ENCODE peak calls at places on chromosome 15, in eight cellular contexts. P is HCT116, L is HepG2, K is NB4, B is heart left ventricle, J is prostate gland, R is IMR-90, E is K562. M is an unnamed sample.

GRCh38 chr15:101148881-101149664 is 102.8 kb downstream of the CHSY1 start:
- DNase-seq in K (peak), R (no peak), L (no peak), B (peak), E (peak), J (no peak), P (no peak), M (no peak)

GRCh38 chr15:79539426-79539825 is 107.3 kb downstream of the MINAR1 start:
- DNase-seq in K (no peak), B (no peak), E (no peak), P (no peak), R (no peak), J (no peak), L (no peak), M (no peak)

GRCh38 chr15:77097317-77097721 is 26.4 kb upstream of the TSPAN3 start:
- DNase-seq in L (no peak), P (no peak), K (peak), B (no peak), E (no peak), R (no peak), J (no peak), M (no peak)

GRCh38 chr15:73437541-73438109 is 5.3 kb upstream of the REC114 start:
- DNase-seq in R (no peak), P (no peak), E (no peak), J (no peak), K (no peak), L (no peak), B (no peak), M (no peak)

GRCh38 chr15:66931768-66932633 is 133.4 kb upstream of the SMAD3 start:
- DNase-seq in E (no peak), R (peak), K (no peak), B (no peak), J (peak), L (peak), P (peak), M (no peak)

GRCh38 chr15:73697033-73697467 is 12.9 kb downstream of the CD276 start:
- DNase-seq in B (peak), J (peak), P (no peak), K (peak), R (peak), L (no peak), E (peak), M (peak)

GRCh38 chr15:31483053-31483923 is 156.7 kb downstream of the KLF13 start:
- DNase-seq in L (no peak), K (no peak), R (no peak), J (no peak), E (no peak), B (no peak), P (no peak), M (no peak)

GRCh38 chr15:42141246-42141645 is 15.2 kb downstream of the PLA2G4F start:
- DNase-seq in R (no peak), E (no peak), B (no peak), J (no peak), L (no peak), K (no peak), P (no peak), M (no peak)

GRCh38 chr15:41556657-41557056 is 2.4 kb upstream of the TYRO3 start:
- DNase-seq in E (no peak), L (no peak), J (no peak), R (no peak), K (no peak), P (no peak), B (no peak), M (no peak)

GRCh38 chr15:57914350-57915055 is 151.0 kb downstream of the ALDH1A2 start:
- DNase-seq in R (no peak), K (peak), P (no peak), E (no peak), B (no peak), J (peak), L (no peak), M (no peak)

GRCh38 chr15:82621970-82622369 is 25.2 kb downstream of the CPEB1 start:
- DNase-seq in R (no peak), B (no peak), K (no peak), E (no peak), L (peak), J (no peak), P (no peak), M (no peak)

GRCh38 chr15:39260791-39261190 is 320.1 kb upstream of the THBS1 start:
- DNase-seq in P (no peak), J (no peak), L (no peak), K (no peak), E (no peak), B (no peak), R (no peak), M (no peak)

GRCh38 chr15:27244047-27244446 is 273.1 kb downstream of the GABRG3 start:
- DNase-seq in L (no peak), E (no peak), B (no peak), K (no peak), J (no peak), R (no peak), P (no peak), M (no peak)

GRCh38 chr15:67104453-67104852 is 39.1 kb downstream of the SMAD3 start:
- DNase-seq in R (no peak), B (no peak), J (no peak), P (no peak), K (no peak), L (no peak), E (no peak), M (no peak)

GRCh38 chr15:73321496-73322344 is 47.0 kb downstream of the HCN4 start:
- DNase-seq in J (no peak), B (no peak), P (no peak), E (no peak), R (no peak), L (no peak), K (no peak), M (no peak)

GRCh38 chr15:77862651-77863104 is 214.8 kb downstream of the TBC1D2B start:
- DNase-seq in P (no peak), E (no peak), K (peak), J (no peak), L (no peak), B (no peak), R (no peak), M (no peak)

GRCh38 chr15:87537295-87537694 is 719.2 kb downstream of the NTRK3 start:
- DNase-seq in R (no peak), K (no peak), J (no peak), L (no peak), E (no peak), P (no peak), B (no peak), M (no peak)

GRCh38 chr15:32838820-32839219 is 121.0 kb downstream of the GREM1 start:
- DNase-seq in L (peak), P (no peak), K (no peak), R (peak), J (no peak), B (no peak), E (no peak), M (no peak)

GRCh38 chr15:70098461-70099166 is 897 bp upstream of the TLE3 start:
- DNase-seq in B (peak), L (peak), K (peak), P (peak), J (no peak), E (no peak), R (no peak), M (no peak)

GRCh38 chr15:68407141-68407885 is 24.6 kb downstream of the ITGA11 start:
- DNase-seq in L (no peak), R (no peak), P (no peak), E (no peak), B (no peak), J (no peak), K (no peak), M (peak)

GRCh38 chr15:83846847-83847246 is 192.9 kb downstream of the ADAMTSL3 start:
- DNase-seq in J (no peak), K (peak), L (no peak), B (no peak), R (peak), E (no peak), P (no peak), M (no peak)

GRCh38 chr15:60973637-60974415 is 255.3 kb downstream of the RORA start:
- DNase-seq in K (no peak), L (no peak), B (no peak), J (no peak), R (peak), P (no peak), E (no peak), M (peak)

GRCh38 chr15:64842986-64843561 is 1.4 kb downstream of the PLEKHO2 start:
- DNase-seq in R (peak), L (no peak), B (peak), J (no peak), E (no peak), P (no peak), K (peak), M (no peak)

GRCh38 chr15:84783493-84784251 is 33.5 kb upstream of the ALPK3 start:
- DNase-seq in E (peak), J (no peak), R (no peak), K (no peak), L (no peak), P (no peak), B (no peak), M (no peak)

DNA sequence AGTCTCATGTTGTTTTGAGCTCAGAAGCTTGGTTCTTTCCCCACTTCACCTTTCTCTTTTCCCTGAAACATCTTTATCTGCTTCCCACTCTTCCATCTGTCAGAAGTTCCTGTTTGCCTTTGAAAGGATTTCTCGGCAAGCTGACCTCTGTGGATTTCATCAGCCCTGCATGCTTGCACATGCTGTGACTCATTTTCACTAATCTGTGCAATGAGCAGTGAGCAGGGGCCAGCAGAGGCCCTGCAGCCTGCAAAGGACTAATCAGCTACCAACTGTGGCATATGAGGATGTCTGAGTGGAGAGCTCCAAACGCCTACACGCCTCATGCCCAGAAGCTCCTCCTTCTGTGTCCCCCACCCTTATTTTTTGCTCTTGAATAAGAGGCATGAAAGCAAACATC is 333.0 kb upstream of the SEMA6D start:
- DNase-seq in L (no peak), E (no peak), P (no peak), J (no peak), R (peak), K (peak), B (peak), M (no peak)
- TF ChIP-seq POLR2A in L (no peak), E (no peak), P (no peak), J (no peak), R (no peak), K (no peak), B (no peak), M (no peak)

DNA sequence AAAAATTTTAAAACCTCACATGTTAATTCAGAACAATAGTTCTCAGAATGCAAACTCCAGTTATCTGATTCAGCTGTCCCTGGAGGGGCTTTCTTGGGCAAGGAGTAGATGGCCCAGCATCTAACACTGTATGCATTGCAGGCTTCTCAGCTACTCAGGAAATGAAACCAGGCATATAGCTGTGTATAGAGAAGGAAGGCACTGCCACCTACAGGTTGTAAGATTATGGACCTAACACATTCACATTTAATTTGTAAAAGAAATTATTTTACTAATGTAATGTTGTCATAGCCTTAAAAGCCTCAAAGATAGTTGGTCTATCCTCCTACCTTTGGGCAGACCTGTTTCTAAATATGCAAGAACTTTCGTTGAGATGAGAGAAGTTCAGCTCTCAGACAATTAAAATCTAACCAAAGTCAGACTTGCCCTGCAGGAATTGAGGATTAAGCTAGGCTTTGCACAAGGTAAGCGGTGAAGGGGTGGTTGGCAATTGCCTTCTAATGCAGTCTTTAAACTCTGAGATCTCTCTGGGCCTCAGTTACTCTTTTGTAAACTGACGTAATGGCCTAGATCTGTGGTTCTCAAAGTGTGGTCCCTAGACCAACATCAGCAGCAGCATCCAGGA is 132.8 kb upstream of the SLC24A5 start:
- DNase-seq in R (peak), B (no peak), L (peak), P (peak), E (no peak), K (peak), J (peak), M (no peak)
- TF ChIP-seq CTCF in R (peak), B (peak), L (peak), P (peak), E (no peak), K (peak), J (peak), M (peak)

GRCh38 chr15:89399390-89400120 is 64.9 kb upstream of the POLG start:
- DNase-seq in J (no peak), R (no peak), P (no peak), L (no peak), B (no peak), K (no peak), E (peak), M (no peak)
- TF ChIP-seq POLR2A in J (no peak), R (no peak), P (no peak), L (no peak), B (no peak), K (no peak), E (no peak), M (no peak)

DNA sequence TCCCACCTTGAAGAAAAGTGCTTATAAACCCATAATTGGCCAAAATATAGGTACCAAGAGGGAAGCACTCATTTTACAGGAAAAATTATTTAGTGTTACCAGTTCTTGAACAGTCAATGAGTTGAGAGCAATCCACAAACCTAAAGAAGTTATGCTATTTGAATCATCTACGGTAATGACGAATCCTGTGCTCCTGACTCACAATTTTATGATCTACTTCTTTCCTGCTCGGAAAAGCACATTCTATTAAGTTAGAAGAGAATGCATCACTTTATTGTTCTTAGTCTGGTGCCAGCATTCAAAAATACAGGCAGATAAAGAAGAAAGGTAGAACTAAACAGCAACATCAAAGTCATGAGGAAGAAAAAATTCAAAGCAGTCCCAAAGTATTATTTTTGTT is 33.2 kb downstream of the CHRM5 start:
- DNase-seq in R (no peak), P (no peak), B (no peak), E (no peak), J (no peak), K (no peak), L (no peak), M (no peak)
- TF ChIP-seq CTCF in R (no peak), P (no peak), B (no peak), E (no peak), J (no peak), K (no peak), L (no peak), M (no peak)

DNA sequence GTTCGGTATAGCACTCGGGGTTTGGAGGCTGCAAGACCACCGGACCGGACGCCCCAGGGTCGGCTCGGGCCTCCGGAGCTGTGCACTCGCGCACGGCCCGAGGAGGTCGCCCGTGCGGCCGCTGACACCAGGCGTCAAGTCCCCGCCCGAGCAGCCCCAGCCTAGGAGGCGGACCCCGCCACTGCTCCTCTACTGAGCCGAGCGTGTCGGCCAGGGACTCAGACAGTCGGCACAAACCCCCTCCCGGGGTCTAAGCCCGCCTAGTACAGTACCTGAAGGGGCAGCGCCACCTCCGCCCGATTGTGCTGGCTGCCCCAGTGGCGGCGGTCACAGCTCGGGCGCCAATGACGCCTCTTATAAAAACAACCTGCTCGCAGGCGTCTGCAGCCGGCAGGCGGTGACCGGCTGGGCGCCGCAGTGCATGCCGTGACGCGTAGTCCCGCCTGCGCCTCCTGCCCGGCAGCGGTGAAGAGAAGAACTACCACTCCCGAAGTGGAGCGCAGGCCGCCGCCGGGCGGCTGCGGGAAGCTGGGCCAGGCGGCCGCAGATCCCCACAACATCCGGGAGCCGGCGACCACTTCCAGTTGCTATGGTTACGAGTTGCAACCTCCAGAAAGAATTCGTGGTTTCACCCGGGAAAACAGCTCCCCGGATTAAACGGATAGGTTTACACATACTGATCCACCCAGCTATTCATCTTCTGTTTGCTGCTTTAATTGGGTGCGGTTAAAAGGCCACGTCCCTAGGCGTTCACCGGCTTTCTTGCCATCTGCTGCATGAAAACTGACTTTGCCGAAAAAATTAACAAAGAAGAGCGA is at the start of the genes CCPG1 and PIERCE2:
- DNase-seq in R (peak), J (peak), B (peak), P (peak), E (peak), K (peak), L (peak), M (peak)
- TF ChIP-seq POLR2A in R (peak), J (peak), B (peak), P (no peak), E (peak), K (peak), L (peak), M (no peak)

GRCh38 chr15:59360305-59360704 is 12.4 kb downstream of the MYO1E start:
- DNase-seq in J (no peak), R (no peak), E (peak), L (no peak), P (no peak), K (no peak), B (no peak), M (no peak)
- TF ChIP-seq CTCF in J (no peak), R (peak), E (no peak), L (no peak), P (peak), K (peak), B (peak), M (no peak)

GRCh38 chr15:26171266-26171665 is 308.1 kb upstream of the ATP10A start:
- DNase-seq in E (no peak), J (no peak), P (no peak), K (no peak), B (no peak), L (no peak), R (no peak), M (no peak)
- TF ChIP-seq POLR2A in E (no peak), J (no peak), P (no peak), K (no peak), B (no peak), L (no peak), R (no peak), M (no peak)

GRCh38 chr15:51493892-51494291 is 128.7 kb downstream of the DMXL2 start:
- DNase-seq in L (peak), K (no peak), B (no peak), R (peak), E (no peak), J (no peak), P (no peak), M (no peak)

GRCh38 chr15:51503003-51503402 is 119.6 kb downstream of the DMXL2 start:
- DNase-seq in P (no peak), J (no peak), E (no peak), B (no peak), K (no peak), L (no peak), R (no peak), M (no peak)

GRCh38 chr15:51497806-51498205 is 124.8 kb downstream of the DMXL2 start:
- DNase-seq in E (no peak), J (no peak), R (no peak), L (no peak), K (no peak), B (no peak), P (no peak), M (no peak)

GRCh38 chr15:51494411-51495314 is 127.9 kb downstream of the DMXL2 start:
- DNase-seq in K (no peak), R (peak), J (no peak), B (no peak), P (no peak), L (no peak), E (no peak), M (no peak)

GRCh38 chr15:51499379-51499976 is 123.1 kb downstream of the DMXL2 start:
- DNase-seq in R (peak), J (no peak), P (peak), B (no peak), L (peak), E (peak), K (peak), M (no peak)
- TF ChIP-seq CTCF in R (peak), J (no peak), P (peak), B (peak), L (peak), E (peak), K (peak), M (no peak)

DNA sequence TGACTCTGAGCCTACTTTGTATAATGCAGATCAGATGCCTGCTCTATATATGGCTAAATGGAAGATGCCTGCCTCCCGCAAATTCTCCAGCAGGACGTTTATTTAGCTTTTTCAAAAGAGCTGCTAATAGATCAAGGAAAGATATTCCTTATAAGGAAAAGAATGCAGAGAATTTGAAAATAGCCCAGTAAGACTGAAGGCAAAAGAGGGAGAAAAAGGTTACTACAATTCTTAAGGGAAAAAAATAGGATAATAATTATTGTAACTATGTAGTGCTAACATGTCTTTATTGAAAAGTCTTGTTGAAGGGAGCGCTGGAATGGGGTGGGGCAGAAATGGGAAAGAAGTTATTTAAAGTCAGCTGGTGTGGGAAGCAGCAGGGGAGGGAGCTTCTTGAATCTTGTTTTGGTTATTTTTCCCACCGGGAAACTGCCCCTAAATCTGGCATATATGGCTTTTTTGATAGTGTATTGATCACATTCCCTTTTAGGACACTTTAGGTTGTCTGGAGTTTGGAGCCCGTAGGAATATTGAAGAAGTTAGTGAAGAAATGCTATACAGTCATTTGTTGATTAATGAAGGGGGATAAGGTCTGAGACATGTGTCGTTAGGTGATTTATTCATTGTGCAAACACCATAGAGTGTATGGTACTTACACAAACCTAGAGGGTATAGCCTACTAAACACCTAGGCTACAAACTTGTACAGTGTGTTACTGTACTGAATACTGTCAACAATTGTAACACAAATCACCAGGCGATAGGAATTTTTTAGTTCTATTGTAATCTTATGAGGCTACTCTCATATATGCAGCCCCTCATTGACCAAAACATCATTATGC is 3.1 kb downstream of the TPM1 start:
- DNase-seq in E (no peak), J (no peak), P (no peak), B (no peak), R (no peak), K (no peak), L (no peak), M (no peak)
- TF ChIP-seq POLR2A in E (no peak), J (no peak), P (no peak), B (no peak), R (no peak), K (no peak), L (no peak), M (no peak)

M was measured in esophagus muscularis mucosa.